ENCODE peak calls at places on chromosomes 12 and 14, in nine cellular contexts. K is nephron progenitor cell, X is D721Med, Y is H54, L is cardiac muscle cell, G is COLO829, B is hippocampal formation, N is HepG2, C is stomach. Q is an unnamed sample.

GRCh38 chr14:65255029-65255545 is 152.8 kb upstream of the MAX start:
- DNase-seq in G (peak; percentile 13), B (no peak), X (no peak), K (no peak), Y (peak; percentile 49), C (no peak), N (peak; percentile 82), L (peak; percentile 51), Q (no peak)

GRCh38 chr12:53091756-53092155 is 5.7 kb upstream of the IGFBP6 start:
- DNase-seq in L (no peak), X (no peak), K (no peak), B (no peak), Y (no peak), G (no peak), C (no peak), N (no peak), Q (no peak)

GRCh38 chr12:12282761-12283160 is 15.9 kb upstream of the LRP6 start:
- DNase-seq in X (no peak), B (no peak), K (no peak), C (no peak), L (peak; percentile 76), N (no peak), Y (no peak), G (peak; percentile 74), Q (no peak)

GRCh38 chr14:51394391-51394790 is 154.3 kb downstream of the TMX1 start:
- DNase-seq in C (no peak), Y (no peak), X (no peak), G (peak; percentile 56), N (no peak), K (no peak), B (no peak), L (no peak), Q (no peak)

GRCh38 chr12:120161852-120162251 is 32.7 kb downstream of the GCN1 start:
- DNase-seq in N (no peak), L (no peak), X (no peak), G (no peak), Y (no peak), K (no peak), B (no peak), C (no peak), Q (no peak)

GRCh38 chr14:89357655-89358297 is 59.3 kb downstream of the FOXN3 start:
- DNase-seq in B (no peak), K (no peak), G (no peak), C (no peak), X (no peak), L (no peak), Y (no peak), N (no peak), Q (no peak)

GRCh38 chr12:47022296-47022695 is 57.1 kb upstream of the PCED1B start:
- DNase-seq in X (no peak), G (peak; percentile 18), B (no peak), N (no peak), C (no peak), Y (peak; percentile 4), K (no peak), L (peak; percentile 75), Q (no peak)

GRCh38 chr12:6570264-6570887 is 2.3 kb upstream of the NOP2 start:
- DNase-seq in L (no peak), N (peak; percentile 63), B (no peak), X (peak; percentile 50), Y (peak; percentile 52), G (peak; percentile 44), K (peak; percentile 65), C (peak; percentile 56), Q (peak; percentile 45)

GRCh38 chr12:481422-481821 is 21.7 kb downstream of the B4GALNT3 start:
- DNase-seq in Y (no peak), G (no peak), B (no peak), K (no peak), N (peak; percentile 24), C (peak; percentile 51), X (no peak), L (peak; percentile 37), Q (peak; percentile 73)

GRCh38 chr14:85634205-85634604 is 104.3 kb downstream of the FLRT2 start:
- DNase-seq in G (no peak), B (no peak), C (no peak), X (no peak), Y (no peak), L (peak; percentile 14), K (no peak), N (no peak), Q (no peak)

GRCh38 chr14:72525087-72525909 is 368.6 kb downstream of the DPF3 start:
- DNase-seq in Y (no peak), X (no peak), L (no peak), C (no peak), B (no peak), G (no peak), N (no peak), K (no peak), Q (no peak)

GRCh38 chr14:92352158-92352985 is 29.4 kb downstream of the SLC24A4 start:
- DNase-seq in L (peak; percentile 39), C (no peak), G (peak; percentile 57), N (peak; percentile 13), X (no peak), B (no peak), Y (peak; percentile 27), K (no peak), Q (no peak)

GRCh38 chr12:12726543-12727093 is 9.4 kb downstream of the CDKN1B start:
- DNase-seq in G (no peak), L (peak; percentile 56), B (no peak), Y (peak; percentile 30), N (no peak), K (no peak), X (no peak), C (no peak), Q (no peak)

GRCh38 chr12:18345021-18345735 is 83.9 kb downstream of the PIK3C2G start:
- DNase-seq in C (no peak), B (no peak), K (no peak), X (no peak), Y (no peak), N (no peak), G (no peak), L (peak; percentile 35), Q (no peak)

GRCh38 chr14:96130854-96131253 is 73.8 kb upstream of the BDKRB2 start:
- DNase-seq in N (no peak), K (no peak), B (no peak), Y (no peak), G (no peak), L (peak; percentile 71), X (no peak), C (no peak), Q (no peak)

GRCh38 chr12:127628655-127629054 is 638.3 kb upstream of the TMEM132C start:
- DNase-seq in G (no peak), B (no peak), N (no peak), L (no peak), X (no peak), K (no peak), C (no peak), Y (peak; percentile 24), Q (no peak)

GRCh38 chr12:19138551-19139344 is 9.2 kb downstream of the PLEKHA5 start:
- DNase-seq in L (no peak), K (no peak), X (no peak), C (no peak), Y (no peak), B (no peak), G (no peak), N (no peak), Q (no peak)

GRCh38 chr12:66119229-66119869 is 11.2 kb downstream of the LLPH start:
- DNase-seq in G (no peak), L (no peak), K (no peak), Y (no peak), N (no peak), X (no peak), B (no peak), C (no peak), Q (no peak)

GRCh38 chr12:54935235-54935951 is 49.2 kb downstream of the TESPA1 start:
- DNase-seq in X (no peak), N (peak; percentile 2), B (peak; percentile 24), L (peak; percentile 81), G (peak; percentile 90), C (no peak), K (no peak), Y (peak; percentile 39), Q (no peak)

GRCh38 chr12:496736-497135 is 37.0 kb downstream of the B4GALNT3 start:
- DNase-seq in K (no peak), L (no peak), X (no peak), N (no peak), G (no peak), C (peak; percentile 14), Y (no peak), B (no peak), Q (no peak)

GRCh38 chr14:102528441-102529170 is 19.0 kb upstream of the ANKRD9 start:
- DNase-seq in K (no peak), X (no peak), G (no peak), L (no peak), Y (no peak), N (no peak), B (no peak), C (no peak), Q (no peak)

GRCh38 chr14:106879241-106879640 is 1352.9 kb downstream of the TMEM121 start:
- DNase-seq in L (no peak), X (no peak), B (no peak), N (peak; percentile 65), Y (no peak), C (peak; percentile 63), K (no peak), G (no peak), Q (no peak)

GRCh38 chr12:96239711-96240234 is 45.6 kb downstream of the ELK3 start:
- DNase-seq in N (no peak), C (no peak), G (no peak), L (peak; percentile 70), Y (no peak), X (no peak), K (no peak), B (no peak), Q (no peak)

GRCh38 chr14:74620497-74620921 is 8.5 kb upstream of the LTBP2 start:
- DNase-seq in L (peak; percentile 79), X (no peak), K (no peak), Y (peak; percentile 61), C (no peak), N (peak; percentile 72), B (no peak), G (peak; percentile 84), Q (no peak)

GRCh38 chr14:71855399-71856036 is 76.7 kb upstream of the RGS6 start:
- DNase-seq in L (peak; percentile 85), C (peak; percentile 41), K (peak; percentile 81), B (no peak), N (peak; percentile 49), G (peak; percentile 67), X (peak; percentile 30), Y (peak; percentile 19), Q (peak; percentile 68)

GRCh38 chr12:27179399-27180214 is 64.5 kb upstream of the STK38L start:
- DNase-seq in C (no peak), X (no peak), G (peak; percentile 28), L (peak; percentile 88), N (peak; percentile 25), K (no peak), Y (peak; percentile 42), B (peak; percentile 59), Q (no peak)

GRCh38 chr12:106115450-106115849 is 23.3 kb downstream of the NUAK1 start:
- DNase-seq in C (no peak), B (no peak), K (no peak), L (peak; percentile 33), Y (no peak), N (no peak), G (no peak), X (no peak), Q (no peak)

GRCh38 chr12:121005346-121005815 is 10.9 kb downstream of the C12orf43 start:
- DNase-seq in X (no peak), G (peak; percentile 24), K (peak; percentile 69), C (peak; percentile 75), Y (peak; percentile 54), N (peak; percentile 59), B (no peak), L (peak; percentile 64), Q (peak; percentile 31)

GRCh38 chr14:100616854-100617714 is 29.9 kb upstream of the BEGAIN start:
- DNase-seq in Y (no peak), N (no peak), C (no peak), K (no peak), L (peak; percentile 32), G (no peak), X (no peak), B (no peak), Q (no peak)

GRCh38 chr12:99722690-99723486 is 75.3 kb downstream of the GARIN6 start:
- DNase-seq in L (no peak), G (no peak), B (no peak), K (peak; percentile 1), C (no peak), N (no peak), X (no peak), Y (no peak), Q (no peak)

Q was measured in NCI-H1417.